ENCODE peak calls at places on chromosomes 16 and 17, in five cellular contexts. W is mucosa of descending colon, U is astrocyte, N is Peyer's patch, E is foreskin fibroblast. A is an unnamed sample.

GRCh38 chr17:15231851-15232516 is 33.1 kb downstream of the PMP22 start:
- DNase-seq in W (no peak), U (no peak), N (no peak), E (no peak), A (no peak)

GRCh38 chr17:27630607-27631408 is at the start of gene LGALS9:
- DNase-seq in W (peak), U (peak), N (peak), E (peak), A (no peak)

GRCh38 chr16:46947900-46948547 is 25.4 kb downstream of the DNAJA2 start:
- DNase-seq in W (no peak), U (peak), N (no peak), E (peak), A (peak)

GRCh38 chr17:40025559-40025958 is 10.3 kb downstream of the CSF3 start:
- DNase-seq in W (no peak), U (no peak), N (no peak), E (no peak), A (no peak)

GRCh38 chr16:77584205-77584859 is 138.0 kb upstream of the NUDT7 start:
- DNase-seq in W (no peak), U (peak), N (no peak), E (peak), A (peak)

GRCh38 chr16:28974437-28975157 is at the start of gene SPNS1:
- DNase-seq in W (peak), U (peak), N (peak), E (peak), A (peak)

GRCh38 chr17:46868689-46869187 is 17.4 kb downstream of the WNT9B start:
- DNase-seq in W (no peak), U (no peak), N (no peak), E (no peak), A (no peak)

GRCh38 chr16:50598256-50598894 is 50.2 kb downstream of the NKD1 start:
- DNase-seq in W (no peak), U (no peak), N (no peak), E (no peak), A (no peak)

GRCh38 chr17:19508327-19508867 is 25.3 kb upstream of the SLC47A1 start:
- DNase-seq in W (peak), U (no peak), N (no peak), E (no peak), A (peak)

GRCh38 chr16:19861811-19862327 is 22.8 kb downstream of the GPRC5B start:
- DNase-seq in W (no peak), U (no peak), N (no peak), E (no peak), A (no peak)

GRCh38 chr16:19859603-19860002 is 25.0 kb downstream of the GPRC5B start:
- DNase-seq in W (no peak), U (no peak), N (no peak), E (no peak), A (no peak)

GRCh38 chr16:19859166-19859565 is 25.5 kb downstream of the GPRC5B start:
- DNase-seq in W (no peak), U (no peak), N (no peak), E (no peak), A (no peak)

GRCh38 chr16:19861069-19861468 is 23.6 kb downstream of the GPRC5B start:
- DNase-seq in W (no peak), U (no peak), N (no peak), E (no peak), A (no peak)

DNA sequence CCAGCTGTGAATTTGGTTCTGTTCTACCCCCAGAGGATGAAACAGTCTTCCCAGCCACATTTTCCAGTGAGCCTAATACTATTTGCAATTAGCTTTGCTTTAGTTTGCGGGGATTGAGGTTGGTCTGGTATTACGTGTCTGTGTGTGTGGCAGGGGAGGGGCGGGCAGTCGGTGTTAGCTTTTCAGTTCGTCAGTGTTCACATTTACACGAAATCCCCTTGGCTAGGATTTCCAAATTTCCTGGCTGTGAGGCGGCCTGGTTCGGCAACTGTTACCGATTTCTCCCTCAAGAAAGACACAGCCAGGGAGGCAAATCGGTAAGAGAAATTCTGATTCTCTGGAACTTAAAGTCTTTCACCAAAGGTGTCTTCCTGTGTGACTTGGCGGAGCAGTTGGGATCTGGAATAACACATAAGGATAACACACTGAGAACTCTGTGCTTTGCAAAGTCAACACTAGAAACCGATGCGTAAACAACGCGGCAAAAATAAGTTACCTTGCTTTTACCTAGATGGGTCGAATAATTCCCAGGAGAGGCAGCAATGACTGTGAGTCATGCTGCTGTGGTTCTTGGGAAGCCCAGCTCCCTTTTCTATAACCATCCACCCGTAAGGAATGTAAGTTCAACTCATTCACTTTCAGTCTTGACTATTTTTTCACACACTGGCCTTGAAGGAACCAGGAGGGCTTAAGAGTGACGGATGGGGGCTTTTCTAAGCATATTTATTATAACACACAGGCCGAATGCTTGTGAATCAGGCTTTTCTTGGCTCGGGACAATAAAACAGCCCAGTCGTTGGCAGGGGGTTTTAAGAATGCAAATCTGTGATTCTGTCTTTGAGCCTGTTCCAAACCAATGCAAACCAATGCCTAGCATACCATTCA is 24.3 kb downstream of the GPRC5B start:
- DNase-seq in W (no peak), U (peak), N (no peak), E (no peak), A (no peak)
- TF ChIP-seq CTCF in W (no peak), U (no peak), N (no peak), E (no peak), A (no peak)

GRCh38 chr16:78738557-78738956 is 639.1 kb downstream of the WWOX start:
- DNase-seq in W (no peak), U (no peak), N (no peak), E (no peak), A (no peak)
- TF ChIP-seq CTCF in W (no peak), U (no peak), N (no peak), E (no peak), A (no peak)

GRCh38 chr17:77889135-77889505 is 69.4 kb upstream of the TNRC6C start:
- DNase-seq in W (no peak), U (no peak), N (peak), E (no peak), A (no peak)

GRCh38 chr17:77890771-77891170 is 67.7 kb upstream of the TNRC6C start:
- DNase-seq in W (no peak), U (no peak), N (peak), E (no peak), A (no peak)

GRCh38 chr17:77888242-77889134 is 70.0 kb upstream of the TNRC6C start:
- DNase-seq in W (no peak), U (peak), N (peak), E (no peak), A (no peak)

GRCh38 chr17:77891602-77892001 is 66.9 kb upstream of the TNRC6C start:
- DNase-seq in W (no peak), U (no peak), N (peak), E (no peak), A (no peak)

DNA sequence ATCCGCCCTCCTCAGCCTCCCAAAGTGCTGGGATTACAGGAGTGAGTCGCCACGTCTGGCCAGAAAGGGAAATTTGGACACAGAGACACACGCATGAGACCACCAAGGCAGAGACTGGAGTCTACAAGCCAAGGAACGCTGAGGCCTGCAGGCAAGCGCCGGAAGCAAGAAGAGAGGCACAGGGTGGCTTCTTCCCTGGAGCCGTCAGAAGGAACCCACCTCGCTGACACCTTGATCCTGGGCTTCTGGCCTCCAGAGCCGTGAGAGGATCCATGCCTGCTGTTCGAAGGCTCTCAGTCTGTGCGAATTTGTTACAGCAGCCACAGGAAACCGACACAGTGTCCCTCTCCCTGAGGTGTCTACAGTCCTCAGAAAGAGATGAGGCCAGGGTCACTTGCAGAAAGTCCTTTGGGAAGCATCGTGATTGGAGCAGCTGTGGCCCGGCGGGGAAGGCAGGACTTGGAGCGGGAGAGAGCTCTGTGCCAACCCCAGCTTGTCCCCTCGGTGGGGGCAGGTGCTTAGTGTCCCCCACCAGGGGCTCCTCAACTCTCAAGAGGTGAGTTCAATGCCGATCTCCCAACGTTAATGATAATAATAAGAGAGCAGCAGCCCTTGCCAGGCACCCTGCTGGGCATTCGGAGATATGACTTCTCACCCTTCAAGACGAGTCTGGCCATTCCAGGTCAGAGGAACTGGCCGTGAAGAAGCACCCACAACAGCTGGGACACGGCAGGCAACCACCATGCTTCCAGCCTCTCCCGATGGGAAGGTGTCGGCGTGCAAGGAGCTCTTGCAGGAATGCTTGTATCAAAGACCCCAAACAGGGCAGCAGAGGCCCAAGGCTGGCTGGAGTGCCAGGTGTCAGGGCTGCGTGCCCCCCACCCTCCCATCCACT is 68.4 kb upstream of the TNRC6C start:
- DNase-seq in W (no peak), U (no peak), N (peak), E (no peak), A (no peak)
- TF ChIP-seq CTCF in W (no peak), U (no peak), N (no peak), E (no peak), A (no peak)

GRCh38 chr16:78727536-78727935 is 628.1 kb downstream of the WWOX start:
- DNase-seq in W (no peak), U (no peak), N (no peak), E (no peak), A (no peak)
- TF ChIP-seq CTCF in W (no peak), U (no peak), N (peak), E (no peak), A (no peak)

GRCh38 chr16:31477220-31478216 is 5.4 kb upstream of the SLC5A2 start:
- DNase-seq in W (peak), U (no peak), N (peak), E (no peak), A (peak)
- TF ChIP-seq CTCF in W (no peak), U (no peak), N (peak), E (no peak), A (peak)

DNA sequence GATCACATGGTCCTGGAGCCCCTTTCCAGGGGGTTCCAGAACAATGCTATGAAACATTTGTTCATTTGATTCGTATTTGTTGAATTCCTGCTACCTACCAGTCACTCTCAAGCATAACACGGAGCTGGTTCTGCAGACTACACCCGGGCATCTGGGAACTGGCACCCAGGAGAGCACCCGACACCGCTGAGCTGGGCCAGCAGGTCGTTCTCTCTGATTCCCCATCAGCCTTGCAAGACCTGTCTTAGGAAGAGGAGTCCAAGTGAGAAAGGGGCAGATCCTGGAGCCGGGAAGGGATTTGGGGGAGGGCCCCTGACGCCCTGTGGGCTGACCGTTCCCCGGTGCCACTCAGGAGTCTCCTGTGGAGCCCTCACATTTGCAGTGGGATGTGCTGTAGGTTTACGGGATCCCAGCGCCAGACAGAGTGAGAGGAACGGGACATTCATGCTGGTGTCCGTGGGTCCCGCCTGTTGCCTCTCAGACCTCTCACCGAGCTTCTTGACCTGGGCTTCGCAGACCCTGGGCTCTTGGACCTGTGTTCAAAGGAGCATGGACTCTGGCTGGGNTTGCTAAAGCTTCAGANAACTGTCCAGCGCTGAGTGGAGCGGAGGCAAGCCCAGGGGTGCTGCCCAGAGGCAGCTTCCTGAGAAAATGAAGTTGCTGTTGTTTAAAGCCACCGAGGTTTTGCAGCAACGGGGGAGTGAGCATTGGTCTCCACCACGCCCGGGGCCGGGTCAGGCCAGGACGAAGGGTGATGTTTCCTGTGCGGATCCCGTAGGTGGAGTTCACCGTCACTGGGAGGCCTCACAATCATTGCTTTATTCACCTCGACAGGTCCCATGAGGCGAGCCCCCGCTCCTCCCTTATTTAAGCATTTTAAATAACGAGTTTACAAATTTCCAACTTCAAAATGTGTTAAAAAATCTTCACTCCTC is 49.2 kb downstream of the METRNL start:
- DNase-seq in W (no peak), U (no peak), N (peak), E (no peak), A (no peak)
- TF ChIP-seq CTCF in W (no peak), U (no peak), N (no peak), E (no peak), A (no peak)

DNA sequence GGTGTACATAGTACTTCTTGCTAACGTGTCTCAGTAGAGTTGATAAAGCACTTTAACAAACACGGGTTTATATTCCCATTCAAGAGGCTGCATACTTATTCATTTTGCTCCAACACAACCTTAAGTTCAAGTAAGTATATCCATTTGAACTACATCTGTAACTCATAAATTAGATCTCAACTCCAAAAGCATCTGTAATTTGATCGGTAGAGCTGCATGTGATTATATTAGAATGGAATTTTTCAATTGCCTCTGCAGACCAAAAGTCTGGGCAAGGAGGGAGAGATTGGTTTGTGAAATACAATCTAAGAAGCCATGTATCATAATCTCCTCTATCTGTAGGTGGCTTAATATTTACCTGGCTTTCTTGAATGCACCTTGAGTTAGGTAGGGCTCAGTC is 371.0 kb downstream of the RBFOX1 start:
- DNase-seq in W (no peak), U (no peak), N (no peak), E (no peak), A (no peak)
- TF ChIP-seq CTCF in W (no peak), U (no peak), N (no peak), E (no peak), A (no peak)

A was measured in nephron progenitor cell.